ENCODE peak calls at places on chromosomes 16 and 17, in nine cellular contexts. P is tibial nerve, T is GM23248, B is sigmoid colon, A is RWPE2, F is right cardiac atrium, K is colonic mucosa, U is psoas muscle, Y is prostate gland. C is an unnamed sample.

GRCh38 chr16:23837553-23838308 is 1.9 kb downstream of the PRKCB start:
- DNase-seq in P (no peak), T (no peak), B (no peak), A (no peak), F (no peak), K (no peak), U (no peak), Y (no peak), C (no peak)

GRCh38 chr17:82917656-82918345 is 78.0 kb upstream of the ZNF750 start:
- DNase-seq in P (no peak), T (peak; percentile 26), B (no peak), A (no peak), F (peak; percentile 74), K (peak; percentile 44), U (no peak), Y (no peak), C (no peak)

GRCh38 chr17:69558796-69559195 is 144.3 kb downstream of the MAP2K6 start:
- DNase-seq in P (no peak), T (no peak), B (no peak), A (no peak), F (no peak), K (no peak), U (no peak), Y (no peak), C (no peak)

GRCh38 chr16:68332411-68333121 is 21.7 kb downstream of the PRMT7 start:
- DNase-seq in P (peak; percentile 47), T (peak; percentile 52), B (no peak), A (no peak), F (no peak), K (no peak), U (no peak), Y (no peak), C (peak; percentile 7)

GRCh38 chr17:76529224-76529642 is 8.3 kb downstream of the CYGB start:
- DNase-seq in P (peak; percentile 87), T (peak; percentile 96), B (peak; percentile 96), A (no peak), F (peak; percentile 96), K (peak; percentile 71), U (peak; percentile 92), Y (peak; percentile 67), C (no peak)

GRCh38 chr17:70187383-70187782 is 18.1 kb downstream of the KCNJ2 start:
- DNase-seq in P (no peak), T (peak; percentile 73), B (no peak), A (no peak), F (no peak), K (no peak), U (no peak), Y (no peak), C (no peak)

GRCh38 chr16:50674831-50675230 is 6.3 kb downstream of the SNX20 start:
- DNase-seq in P (no peak), T (no peak), B (no peak), A (no peak), F (no peak), K (no peak), U (no peak), Y (no peak), C (no peak)

GRCh38 chr16:1941924-1942809 is 832 bp downstream of the MSRB1 start:
- DNase-seq in P (no peak), T (peak; percentile 58), B (peak; percentile 75), A (peak; percentile 57), F (no peak), K (peak; percentile 50), U (no peak), Y (no peak), C (no peak)

GRCh38 chr17:27237890-27238289 is 56.0 kb upstream of the WSB1 start:
- DNase-seq in P (no peak), T (no peak), B (no peak), A (no peak), F (no peak), K (no peak), U (no peak), Y (no peak), C (no peak)

GRCh38 chr16:3012246-3012645 is 477 bp upstream of the CLDN9 start:
- DNase-seq in P (no peak), T (no peak), B (no peak), A (no peak), F (no peak), K (no peak), U (no peak), Y (no peak), C (no peak)

GRCh38 chr16:55021595-55022475 is 91.2 kb downstream of the IRX5 start:
- DNase-seq in P (no peak), T (peak; percentile 46), B (no peak), A (no peak), F (no peak), K (peak; percentile 33), U (no peak), Y (no peak), C (no peak)

GRCh38 chr17:72943826-72944689 is 148.4 kb downstream of the SLC39A11 start:
- DNase-seq in P (no peak), T (no peak), B (no peak), A (no peak), F (no peak), K (no peak), U (no peak), Y (no peak), C (no peak)

GRCh38 chr17:57537524-57538410 is 207.3 kb downstream of the CCDC182 start:
- DNase-seq in P (no peak), T (no peak), B (no peak), A (no peak), F (no peak), K (no peak), U (no peak), Y (no peak), C (no peak)

DNA sequence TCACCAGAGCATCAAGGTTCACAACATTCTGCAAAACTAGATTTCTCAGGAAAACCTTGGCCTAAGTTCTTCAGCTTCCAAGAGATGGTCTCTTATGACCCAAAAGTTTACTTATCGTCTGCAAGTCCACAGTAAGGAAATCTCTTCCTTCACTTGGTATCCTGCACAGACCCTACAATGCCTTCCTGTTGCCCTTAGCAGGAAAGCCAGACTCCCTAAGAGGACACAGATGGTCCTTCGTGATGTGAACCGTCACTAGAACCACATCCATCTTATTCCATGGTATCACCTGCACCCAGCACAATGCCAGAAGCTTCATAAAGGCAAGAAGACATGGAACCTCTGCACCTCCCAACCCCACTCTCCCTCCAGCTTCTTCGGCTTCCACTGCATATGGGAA is 34.1 kb downstream of the CMC2 start:
- DNase-seq in P (no peak), T (no peak), B (no peak), A (no peak), F (no peak), K (no peak), U (no peak), Y (no peak), C (no peak)
- H3K27ac ChIP-seq in P (no peak overlapping the region), T (no peak overlapping the region), B (no peak overlapping the region), A (no peak overlapping the region), F (no peak overlapping the region), K (no peak overlapping the region), U (no peak overlapping the region), Y (no peak overlapping the region), C (no peak overlapping the region)

GRCh38 chr17:71821512-71821911 is 299.3 kb upstream of the SOX9 start:
- DNase-seq in P (no peak), T (no peak), B (no peak), A (no peak), F (no peak), K (no peak), U (no peak), Y (no peak), C (no peak)

GRCh38 chr17:71828182-71828596 is 292.6 kb upstream of the SOX9 start:
- DNase-seq in P (no peak), T (peak; percentile 78), B (no peak), A (no peak), F (peak; percentile 24), K (no peak), U (no peak), Y (no peak), C (peak; percentile 62)

GRCh38 chr17:71824671-71825070 is 296.1 kb upstream of the SOX9 start:
- DNase-seq in P (no peak), T (no peak), B (no peak), A (no peak), F (no peak), K (no peak), U (no peak), Y (no peak), C (no peak)
- H3K27ac ChIP-seq in P (no peak overlapping the region), T (no peak overlapping the region), B (no peak overlapping the region), A (no peak overlapping the region), F (no peak overlapping the region), K (no peak overlapping the region), U (no peak overlapping the region), Y (no peak overlapping the region), C (no peak overlapping the region)

GRCh38 chr17:75036643-75037268 is 10.0 kb downstream of the ATP5PD start:
- DNase-seq in P (peak; percentile 89), T (peak; percentile 97), B (peak; percentile 96), A (peak; percentile 82), F (peak; percentile 96), K (peak; percentile 92), U (peak; percentile 93), Y (peak; percentile 78), C (peak; percentile 13)
- H3K27ac ChIP-seq in P (peak overlapping the region; percentile 97), T (peak overlapping the region; percentile 91), B (peak overlapping the region; percentile 94), A (peak overlapping the region; percentile 13), F (peak overlapping the region; percentile 86), K (peak overlapping the region; percentile 72), U (peak overlapping the region; percentile 87), Y (peak overlapping the region; percentile 91), C (no peak overlapping the region)

GRCh38 chr16:52578007-52578828 is 31.3 kb upstream of the TOX3 start:
- DNase-seq in P (no peak), T (no peak), B (no peak), A (no peak), F (no peak), K (no peak), U (no peak), Y (no peak), C (no peak)
- H3K27ac ChIP-seq in P (no peak overlapping the region), T (no peak overlapping the region), B (no peak overlapping the region), A (no peak overlapping the region), F (no peak overlapping the region), K (peak overlapping the region; percentile 39), U (no peak overlapping the region), Y (no peak overlapping the region), C (no peak overlapping the region)

DNA sequence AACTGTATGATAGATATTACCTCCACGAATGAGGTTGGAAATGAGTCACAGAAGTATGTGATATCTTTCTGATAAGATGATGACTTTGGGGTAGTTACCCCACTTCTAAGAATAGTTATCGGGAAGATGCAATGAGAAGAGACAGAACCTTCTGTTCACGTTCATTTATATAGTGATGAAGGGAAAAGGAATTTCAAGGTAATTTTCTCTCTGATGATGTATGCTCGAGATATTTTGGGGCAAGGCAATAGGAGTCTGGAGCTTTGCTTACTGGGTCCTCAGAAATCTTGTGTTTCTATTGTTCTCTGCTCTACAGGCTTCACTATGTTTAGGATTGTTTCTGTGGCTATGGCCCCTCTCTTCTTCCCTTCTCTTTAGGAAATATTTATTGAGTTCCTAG is 1389.6 kb downstream of the CDH8 start:
- DNase-seq in P (no peak), T (no peak), B (no peak), A (no peak), F (no peak), K (no peak), U (no peak), Y (no peak), C (no peak)
- H3K27ac ChIP-seq in P (no peak overlapping the region), T (no peak overlapping the region), B (no peak overlapping the region), A (peak overlapping the region; percentile 81), F (no peak overlapping the region), K (no peak overlapping the region), U (no peak overlapping the region), Y (no peak overlapping the region), C (no peak overlapping the region)

C was measured in substantia nigra.